ENCODE peak calls at places on chromosomes 1 and 21, in four cellular contexts. W, H, E and S are unnamed samples.
A peak's percentile ranks its signal among the peaks of the same experiment; 100 is the strongest.

GRCh38 chr1:111938536-111938935 is 50.9 kb downstream of the KCND3 start:
- DNase-seq in W (no peak), H (no peak), E (no peak), S (no peak)

GRCh38 chr1:226572325-226572726 is 23.8 kb downstream of the STUM start:
- DNase-seq in W (peak; percentile 62), H (peak; percentile 53), E (no peak), S (no peak)

GRCh38 chr1:92992066-92992465 is 30.8 kb upstream of the DIPK1A start:
- DNase-seq in W (no peak), H (no peak), E (no peak), S (no peak)

GRCh38 chr1:162551969-162552683 is 9.4 kb upstream of the UAP1 start:
- DNase-seq in W (no peak), H (peak; percentile 57), E (no peak), S (no peak)

GRCh38 chr21:44499631-44500030 is 40.4 kb downstream of the KRTAP10-1 start:
- DNase-seq in W (no peak), H (no peak), E (no peak), S (no peak)

GRCh38 chr1:219215477-219215876 is 41.8 kb downstream of the LYPLAL1 start:
- DNase-seq in W (no peak), H (no peak), E (no peak), S (no peak)

GRCh38 chr1:51341876-51342496 is 11.6 kb upstream of the TTC39A start:
- DNase-seq in W (no peak), H (no peak), E (peak; percentile 68), S (no peak)

GRCh38 chr1:64755356-64755755 is 10.5 kb downstream of the RAVER2 start:
- DNase-seq in W (no peak), H (no peak), E (no peak), S (no peak)

GRCh38 chr1:75614455-75615379 is 3.8 kb upstream of the SLC44A5 start:
- DNase-seq in W (peak; percentile 85), H (peak; percentile 51), E (peak; percentile 62), S (no peak)

GRCh38 chr1:94672934-94673333 is 131.4 kb upstream of the F3 start:
- DNase-seq in W (no peak), H (no peak), E (no peak), S (no peak)

GRCh38 chr1:109530457-109531204 is 9.0 kb upstream of the GPR61 start:
- DNase-seq in W (no peak), H (no peak), E (no peak), S (no peak)

GRCh38 chr1:63124666-63125191 is 197.6 kb upstream of the FOXD3 start:
- DNase-seq in W (no peak), H (no peak), E (no peak), S (no peak)

GRCh38 chr1:26181586-26182371 is 4.5 kb downstream of the CNKSR1 start:
- DNase-seq in W (no peak), H (no peak), E (no peak), S (no peak)

GRCh38 chr1:43912607-43913006 is 21.0 kb upstream of the ARTN start:
- DNase-seq in W (no peak), H (no peak), E (no peak), S (no peak)

GRCh38 chr1:240310226-240310925 is 218.7 kb downstream of the FMN2 start:
- DNase-seq in W (no peak), H (no peak), E (no peak), S (no peak)

GRCh38 chr1:11151854-11152612 is 37.1 kb upstream of the ANGPTL7 start:
- DNase-seq in W (no peak), H (no peak), E (no peak), S (no peak)

GRCh38 chr1:204102719-204103118 is 29.8 kb downstream of the SOX13 start:
- DNase-seq in W (no peak), H (no peak), E (no peak), S (no peak)

GRCh38 chr1:26854953-26855352 is 8.0 kb upstream of the SFN start:
- DNase-seq in W (no peak), H (no peak), E (no peak), S (no peak)

GRCh38 chr1:199242162-199242561 is 603.3 kb downstream of the PTPRC start:
- DNase-seq in W (no peak), H (no peak), E (no peak), S (peak; percentile 23)

GRCh38 chr1:9373614-9374013 is 80.9 kb downstream of the SPSB1 start:
- DNase-seq in W (no peak), H (no peak), E (no peak), S (no peak)

GRCh38 chr1:36514501-36514900 is 31.8 kb upstream of the CSF3R start:
- DNase-seq in W (no peak), H (no peak), E (no peak), S (no peak)

GRCh38 chr21:43362306-43362927 is 64.5 kb downstream of the SIK1 start:
- DNase-seq in W (peak; percentile 95), H (peak; percentile 93), E (no peak), S (no peak)

GRCh38 chr21:36839123-36839522 is 127.3 kb downstream of the HLCS start:
- DNase-seq in W (no peak), H (no peak), E (no peak), S (no peak)

GRCh38 chr1:93641527-93641926 is 40.1 kb downstream of the BCAR3 start:
- DNase-seq in W (no peak), H (no peak), E (no peak), S (no peak)

GRCh38 chr1:48617227-48617626 is 145.2 kb upstream of the SPATA6 start:
- DNase-seq in W (no peak), H (no peak), E (no peak), S (peak; percentile 90)

GRCh38 chr1:115676498-115677171 is 34.9 kb downstream of the VANGL1 start:
- DNase-seq in W (no peak), H (no peak), E (no peak), S (no peak)

GRCh38 chr1:243620096-243620495 is 229.9 kb downstream of the AKT3 start:
- DNase-seq in W (no peak), H (no peak), E (no peak), S (no peak)

GRCh38 chr1:22133928-22134324 is 9.0 kb downstream of the WNT4 start:
- DNase-seq in W (no peak), H (no peak), E (no peak), S (no peak)

GRCh38 chr1:195773958-195774357 is 834.3 kb downstream of the KCNT2 start:
- DNase-seq in W (no peak), H (no peak), E (no peak), S (no peak)

GRCh38 chr1:204103121-204103741 is 30.3 kb downstream of the SOX13 start:
- DNase-seq in W (no peak), H (no peak), E (no peak), S (no peak)

GRCh38 chr1:116465845-116466685 is 93.0 kb downstream of the ATP1A1 start:
- DNase-seq in W (no peak), H (no peak), E (no peak), S (no peak)

GRCh38 chr1:39164256-39164655 is 40.2 kb upstream of the MACF1 start:
- DNase-seq in W (no peak), H (no peak), E (no peak), S (no peak)

GRCh38 chr1:46401964-46402626 is 8.0 kb downstream of the FAAH start:
- DNase-seq in W (no peak), H (peak; percentile 77), E (peak; percentile 75), S (peak; percentile 93)
- TF ChIP-seq POLR2AphosphoS5 in W (peak; percentile 9), H (peak; percentile 31), E (no peak), S (no peak)

DNA sequence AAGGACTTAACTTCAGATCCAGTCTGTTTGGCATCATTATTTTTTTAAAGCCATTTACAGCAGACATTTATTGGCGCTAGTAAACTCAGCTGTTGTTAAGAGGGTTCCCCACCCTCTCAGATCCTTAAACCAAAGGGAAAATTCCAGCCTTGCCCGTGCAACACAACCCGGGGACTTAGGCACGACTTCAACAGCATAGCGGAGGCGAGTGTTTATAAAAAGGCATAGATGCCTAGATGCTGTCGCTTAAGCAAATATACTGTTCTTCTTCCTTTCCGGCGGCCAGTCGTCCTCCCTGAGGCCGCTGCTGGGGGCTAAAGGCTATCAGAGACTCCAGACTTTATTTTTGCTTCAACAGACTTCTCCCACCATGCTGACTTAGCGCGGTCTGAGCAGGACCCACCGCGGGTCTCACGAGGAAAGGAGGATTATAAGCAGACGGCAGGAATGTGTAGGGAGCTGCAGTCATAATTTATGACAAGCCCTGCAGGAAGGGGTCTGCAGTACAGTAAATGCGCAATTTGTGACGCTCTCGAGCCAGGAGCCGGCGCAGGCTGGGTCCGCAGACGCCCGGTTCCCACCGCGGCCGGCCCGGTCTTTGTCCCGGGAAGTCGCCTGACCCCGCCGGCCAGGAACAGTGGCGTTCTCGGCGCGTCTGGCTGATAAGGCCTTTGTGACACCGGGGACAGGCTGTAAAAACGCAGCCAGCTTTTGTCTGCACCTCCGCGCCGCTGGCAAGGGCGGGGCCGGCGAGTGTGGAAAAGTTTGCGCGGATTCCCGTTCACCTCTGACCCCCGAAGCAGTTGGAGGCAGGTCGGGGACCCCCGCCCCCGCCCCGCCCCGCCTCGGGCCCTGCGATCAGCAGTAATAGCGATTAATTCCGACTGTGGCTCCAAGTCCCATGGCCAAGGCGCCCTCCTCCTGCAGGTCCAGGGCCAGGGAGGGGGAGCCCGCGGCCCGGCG is 61.2 kb upstream of the ARHGEF16 start:
- DNase-seq in W (no peak), H (no peak), E (no peak), S (no peak)
- TF ChIP-seq POLR2AphosphoS5 in W (no peak), H (no peak), E (no peak), S (no peak)

DNA sequence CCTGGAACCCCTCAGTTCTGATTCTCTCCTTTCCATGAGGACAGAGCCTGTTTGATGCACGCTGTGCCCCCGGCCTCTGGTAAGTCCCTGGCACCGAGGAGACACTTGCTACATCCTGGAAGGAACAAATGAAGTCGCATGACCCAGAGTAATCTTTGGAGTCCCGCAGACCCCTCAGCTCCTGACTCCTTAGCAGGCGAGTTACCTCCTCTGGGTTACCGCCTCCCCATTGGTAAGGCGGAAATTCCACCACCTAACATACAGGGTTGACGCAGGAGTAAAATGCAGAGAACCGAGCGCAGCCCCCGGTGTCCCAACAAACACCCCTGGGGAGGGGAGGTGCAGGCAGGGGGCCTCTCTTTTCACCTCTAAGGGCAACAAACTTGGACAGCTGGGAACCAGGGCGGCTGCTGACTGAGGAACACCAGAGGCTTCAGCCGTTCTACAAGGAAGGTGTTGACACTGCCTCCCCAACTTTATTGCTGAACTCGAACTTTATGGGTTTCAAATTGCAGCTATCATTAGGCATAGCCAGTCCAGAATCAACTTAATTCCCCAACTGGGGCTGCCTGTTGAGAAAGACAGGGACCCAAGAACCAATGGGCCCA is 115.3 kb upstream of the IFFO2 start:
- DNase-seq in W (no peak), H (no peak), E (no peak), S (no peak)
- TF ChIP-seq POLR2AphosphoS5 in W (no peak), H (no peak), E (no peak), S (no peak)

DNA sequence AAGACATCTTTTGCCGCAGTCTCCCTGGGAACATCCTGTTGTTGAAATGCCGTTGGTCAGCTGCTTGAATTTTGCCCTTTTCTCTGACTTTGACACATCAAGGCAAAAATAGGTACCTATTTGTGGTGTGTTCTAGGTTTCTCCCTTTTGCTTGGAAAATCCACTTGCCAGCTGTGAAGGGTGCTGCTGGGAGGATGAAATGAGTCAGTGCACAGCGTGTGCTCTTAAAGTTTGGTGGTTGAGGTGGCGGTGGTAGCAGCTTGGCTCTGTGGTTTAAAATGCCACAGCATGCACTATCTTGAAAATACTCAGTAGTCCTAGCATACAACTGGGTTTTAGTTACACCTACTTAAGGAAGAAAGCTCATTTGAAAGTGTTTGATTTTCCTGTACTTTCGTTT is 183.8 kb downstream of the DHRS3 start:
- DNase-seq in W (no peak), H (no peak), E (peak; percentile 36), S (no peak)
- TF ChIP-seq POLR2AphosphoS5 in W (no peak), H (no peak), E (no peak), S (no peak)

GRCh38 chr1:12460911-12461621 is 156.9 kb downstream of the DHRS3 start:
- DNase-seq in W (no peak), H (no peak), E (peak; percentile 64), S (no peak)
- TF ChIP-seq POLR2AphosphoS5 in W (no peak), H (no peak), E (peak; percentile 76), S (no peak)

GRCh38 chr1:201383647-201384405 is 6.3 kb upstream of the TNNT2 start:
- DNase-seq in W (no peak), H (no peak), E (no peak), S (no peak)
- TF ChIP-seq POLR2AphosphoS5 in W (no peak), H (no peak), E (no peak), S (no peak)